ENCODE peak calls at places on chromosomes 3 and 15, in five cellular contexts. T is GM12878, J is K562, D is H1, F is HepG2. G is an unnamed sample. For H3K4me1, the result is how much of the 10 kb centered on the place peaks cover.

GRCh38 chr3:178479860-178480259 is 56.4 kb upstream of the KCNMB2 start:
- DNase-seq in T (no peak), J (no peak), D (no peak), F (no peak), G (no peak)

GRCh38 chr3:71064976-71065763 is 518.4 kb downstream of the FOXP1 start:
- DNase-seq in T (no peak), J (peak), D (peak), F (peak), G (no peak)

GRCh38 chr3:100311011-100311410 is 23.5 kb upstream of the NIT2 start:
- DNase-seq in T (no peak), J (no peak), D (no peak), F (no peak), G (no peak)

GRCh38 chr3:122635789-122636188 is 44.9 kb upstream of the PARP14 start:
- DNase-seq in T (no peak), J (no peak), D (no peak), F (no peak), G (peak)

GRCh38 chr15:43514241-43515057 is 3.0 kb upstream of the MAP1A start:
- DNase-seq in T (no peak), J (peak), D (peak), F (peak), G (no peak)

GRCh38 chr3:43411429-43411828 is 125.1 kb downstream of the SNRK start:
- DNase-seq in T (no peak), J (no peak), D (no peak), F (no peak), G (no peak)

GRCh38 chr3:191051037-191051436 is 148.0 kb upstream of the OSTN start:
- DNase-seq in T (no peak), J (no peak), D (no peak), F (peak), G (peak)

GRCh38 chr15:41215708-41216107 is 14.8 kb downstream of the EXD1 start:
- DNase-seq in T (no peak), J (no peak), D (no peak), F (no peak), G (no peak)

GRCh38 chr15:101406014-101406413 is 83.5 kb downstream of the PCSK6 start:
- DNase-seq in T (no peak), J (no peak), D (peak), F (no peak), G (no peak)

GRCh38 chr15:101483476-101483875 is 6.0 kb downstream of the PCSK6 start:
- DNase-seq in T (no peak), J (no peak), D (no peak), F (no peak), G (no peak)

GRCh38 chr15:66594344-66594743 is 28.5 kb upstream of the LCTL start:
- DNase-seq in T (no peak), J (no peak), D (no peak), F (no peak), G (no peak)

GRCh38 chr15:33154366-33155166 is 39.9 kb downstream of the FMN1 start:
- DNase-seq in T (no peak), J (no peak), D (no peak), F (no peak), G (no peak)

GRCh38 chr15:42193383-42193782 is 14.7 kb downstream of the VPS39 start:
- DNase-seq in T (no peak), J (no peak), D (no peak), F (no peak), G (no peak)

GRCh38 chr15:28079313-28079969 is 19.7 kb downstream of the OCA2 start:
- DNase-seq in T (no peak), J (no peak), D (no peak), F (no peak), G (no peak)

GRCh38 chr3:114235431-114235830 is 1.9 kb downstream of the ZNF80 start:
- DNase-seq in T (no peak), J (no peak), D (no peak), F (no peak), G (no peak)

GRCh38 chr3:164687211-164687610 is 391.1 kb downstream of the SI start:
- DNase-seq in T (no peak), J (no peak), D (no peak), F (no peak), G (no peak)

GRCh38 chr15:72998681-72999466 is 53.4 kb upstream of the NEO1 start:
- DNase-seq in T (no peak), J (no peak), D (no peak), F (no peak), G (no peak)

GRCh38 chr15:26073430-26074333 is 210.6 kb upstream of the ATP10A start:
- DNase-seq in T (no peak), J (no peak), D (no peak), F (no peak), G (no peak)

GRCh38 chr15:65072027-65072426 is 4.2 kb upstream of the RASL12 start:
- DNase-seq in T (no peak), J (no peak), D (no peak), F (no peak), G (no peak)

GRCh38 chr3:168973206-168973605 is 690.3 kb downstream of the MECOM start:
- DNase-seq in T (no peak), J (no peak), D (no peak), F (no peak), G (no peak)

GRCh38 chr3:183306798-183307671 is 54.0 kb downstream of the B3GNT5 start:
- DNase-seq in T (peak), J (peak), D (no peak), F (no peak), G (no peak)

GRCh38 chr3:36840453-36840921 is 76.1 kb upstream of the DCLK3 start:
- DNase-seq in T (no peak), J (no peak), D (no peak), F (no peak), G (no peak)

GRCh38 chr3:67819447-67819846 is 165.0 kb upstream of the SUCLG2 start:
- DNase-seq in T (no peak), J (no peak), D (no peak), F (no peak), G (no peak)

GRCh38 chr3:125401402-125401801 is 26.3 kb upstream of the ZNF148 start:
- DNase-seq in T (no peak), J (no peak), D (no peak), F (peak), G (no peak)

GRCh38 chr15:49415638-49416037 is 7.4 kb upstream of the FGF7 start:
- DNase-seq in T (no peak), J (no peak), D (no peak), F (no peak), G (no peak)

GRCh38 chr3:4271834-4272233 is 31.3 kb upstream of the SETMAR start:
- DNase-seq in T (no peak), J (peak), D (no peak), F (peak), G (peak)

GRCh38 chr15:32959077-32959476 is 235.4 kb downstream of the FMN1 start:
- DNase-seq in T (no peak), J (no peak), D (no peak), F (no peak), G (no peak)

GRCh38 chr3:194301730-194302129 is 49.4 kb downstream of the CPN2 start:
- DNase-seq in T (no peak), J (no peak), D (no peak), F (no peak), G (no peak)

GRCh38 chr3:156382458-156383346 is 172.2 kb downstream of the SSR3 start:
- DNase-seq in T (no peak), J (peak), D (peak), F (peak), G (peak)

GRCh38 chr3:107315136-107315535 is 62.1 kb upstream of the CCDC54 start:
- DNase-seq in T (no peak), J (no peak), D (no peak), F (no peak), G (no peak)

GRCh38 chr3:170531054-170531453 is 54.8 kb downstream of the SLC7A14 start:
- DNase-seq in T (no peak), J (no peak), D (no peak), F (no peak), G (no peak)

GRCh38 chr15:70892912-70893560 is 410 bp downstream of the LRRC49 start:
- DNase-seq in T (no peak), J (no peak), D (no peak), F (peak), G (no peak)

GRCh38 chr3:158106773-158107461 is 697 bp upstream of the SHOX2 start:
- DNase-seq in T (no peak), J (no peak), D (peak), F (no peak), G (no peak)

GRCh38 chr15:75891895-75892294 is 11.8 kb upstream of the FBXO22 start:
- DNase-seq in T (no peak), J (no peak), D (no peak), F (peak), G (no peak)

GRCh38 chr3:188584162-188584529 is 430.2 kb downstream of the LPP start:
- DNase-seq in T (no peak), J (no peak), D (no peak), F (no peak), G (no peak)

GRCh38 chr15:69000091-69000490 is 14.4 kb upstream of the NOX5 start:
- DNase-seq in T (no peak), J (no peak), D (no peak), F (no peak), G (no peak)

DNA sequence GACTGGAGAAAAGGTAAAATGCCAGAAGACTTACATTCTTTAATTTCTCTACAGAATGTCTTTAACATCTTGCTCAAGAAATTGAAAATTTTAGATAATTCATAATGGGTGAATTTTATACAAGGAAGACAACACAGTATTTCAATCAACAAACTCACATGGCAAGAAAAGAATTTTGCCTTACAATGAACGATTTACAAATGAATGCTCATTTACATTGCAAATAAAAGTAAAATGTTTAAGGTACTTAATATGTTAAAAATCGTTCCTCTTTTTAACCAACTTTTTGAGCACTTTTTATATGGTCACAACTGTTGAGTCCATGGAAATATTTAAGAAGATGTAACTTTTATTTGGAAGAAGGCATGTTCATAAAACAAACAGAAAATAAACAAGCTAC is 174.8 kb upstream of the UBE2E2 start:
- DNase-seq in T (no peak), J (no peak), D (no peak), F (no peak), G (no peak)
- H3K4me3 ChIP-seq in T (no peak), J (no peak), D (no peak), F (no peak), G (no peak)

GRCh38 chr3:55091381-55092225 is 163.7 kb upstream of the LRTM1 start:
- DNase-seq in T (no peak), J (no peak), D (no peak), F (no peak), G (no peak)

GRCh38 chr3:55090746-55091145 is 162.9 kb upstream of the LRTM1 start:
- DNase-seq in T (no peak), J (no peak), D (no peak), F (no peak), G (no peak)

GRCh38 chr3:55097441-55097840 is 169.6 kb upstream of the LRTM1 start:
- DNase-seq in T (no peak), J (no peak), D (no peak), F (no peak), G (no peak)

GRCh38 chr3:55090310-55090709 is 162.5 kb upstream of the LRTM1 start:
- DNase-seq in T (no peak), J (no peak), D (no peak), F (no peak), G (no peak)

GRCh38 chr3:55094691-55095090 is 166.8 kb upstream of the LRTM1 start:
- DNase-seq in T (no peak), J (no peak), D (no peak), F (no peak), G (no peak)
- TF ChIP-seq SRF in T (no peak), J (no peak), D (no peak), F (no peak), G (no peak)

GRCh38 chr3:52248816-52249547 is 3.4 kb downstream of the PPM1M start:
- DNase-seq in T (no peak), J (no peak), D (no peak), F (no peak), G (no peak)
- H3K4me1 ChIP-seq in T (under half), J (under half), D (under half), F (under half), G (under half)

GRCh38 chr3:127546970-127547733 is 43.4 kb downstream of the TPRA1 start:
- DNase-seq in T (no peak), J (no peak), D (peak), F (no peak), G (no peak)
- H3K4me3 ChIP-seq in T (no peak), J (no peak), D (peak), F (peak), G (no peak)

GRCh38 chr3:142447308-142447851 is 457 bp downstream of the XRN1 start:
- DNase-seq in T (no peak), J (no peak), D (no peak), F (peak), G (peak)
- TF ChIP-seq SRF in T (no peak), J (no peak), D (no peak), F (no peak), G (no peak)

GRCh38 chr15:85623648-85624047 is 171.1 kb downstream of the KLHL25 start:
- DNase-seq in T (no peak), J (no peak), D (no peak), F (no peak), G (no peak)
- H3K4me1 ChIP-seq in T (under half), J (under half), D (under half), F (under half), G (under half)

DNA sequence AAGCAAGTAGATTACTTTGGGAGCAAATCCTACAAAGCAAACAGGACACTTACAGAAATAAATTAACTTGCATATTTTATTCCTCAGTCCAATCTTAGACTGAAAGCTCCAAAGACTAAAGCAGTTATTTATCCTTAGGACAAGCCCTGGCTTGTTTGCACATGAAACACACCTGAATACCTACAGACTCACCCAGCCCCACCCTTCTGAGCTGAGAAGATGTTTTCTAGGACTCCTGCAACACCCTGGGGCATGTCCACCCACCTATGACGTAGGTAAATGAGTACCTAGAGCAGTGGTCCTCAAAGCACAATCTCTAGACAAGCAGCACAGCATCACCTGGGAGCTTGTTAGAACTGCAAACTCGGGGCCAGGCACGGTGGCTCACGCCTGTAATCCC is 80.8 kb downstream of the ANXA2 start:
- DNase-seq in T (no peak), J (no peak), D (no peak), F (no peak), G (no peak)
- H3K4me3 ChIP-seq in T (no peak), J (no peak), D (no peak), F (no peak), G (no peak)

DNA sequence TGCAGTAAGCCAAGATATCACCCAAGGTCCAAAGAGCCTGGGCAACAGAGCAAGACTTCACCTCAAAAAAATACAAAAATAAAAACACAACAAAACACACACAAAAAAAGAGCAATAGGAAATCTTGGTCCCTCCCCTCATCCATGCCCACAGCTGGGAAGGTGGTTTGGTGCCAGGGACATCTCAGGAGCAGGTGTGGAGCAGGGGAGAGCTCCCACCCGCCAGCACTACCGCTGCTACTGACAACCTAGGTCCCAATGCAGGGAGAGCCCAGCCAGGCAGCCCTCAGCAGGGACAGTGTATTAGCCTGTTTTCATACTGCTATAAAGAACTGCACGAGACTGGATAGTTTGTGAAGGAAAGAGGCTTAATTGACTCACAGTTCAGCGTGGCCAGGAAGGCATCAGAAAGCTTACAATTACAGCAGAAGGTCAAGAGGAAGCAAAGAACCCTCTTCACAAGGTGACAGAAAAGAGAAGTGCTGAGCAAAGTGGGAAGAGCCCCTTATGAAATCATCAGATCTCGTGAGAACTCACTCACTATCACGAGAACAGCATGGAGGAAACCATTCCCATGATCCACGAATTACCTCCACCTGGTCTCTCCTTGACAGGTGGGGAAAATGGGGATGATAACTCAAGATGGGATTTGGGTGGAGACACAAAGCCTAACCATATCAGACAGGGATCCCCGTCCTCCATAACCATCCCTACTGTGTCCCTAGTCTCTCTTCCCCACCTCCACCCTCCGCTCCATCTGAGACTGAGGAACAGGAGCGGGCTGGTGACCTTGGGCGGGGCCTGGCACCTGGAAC is 218.6 kb downstream of the TBC1D2B start:
- DNase-seq in T (no peak), J (peak), D (no peak), F (no peak), G (no peak)
- TF ChIP-seq SRF in T (no peak), J (no peak), D (no peak), F (no peak), G (no peak)

DNA sequence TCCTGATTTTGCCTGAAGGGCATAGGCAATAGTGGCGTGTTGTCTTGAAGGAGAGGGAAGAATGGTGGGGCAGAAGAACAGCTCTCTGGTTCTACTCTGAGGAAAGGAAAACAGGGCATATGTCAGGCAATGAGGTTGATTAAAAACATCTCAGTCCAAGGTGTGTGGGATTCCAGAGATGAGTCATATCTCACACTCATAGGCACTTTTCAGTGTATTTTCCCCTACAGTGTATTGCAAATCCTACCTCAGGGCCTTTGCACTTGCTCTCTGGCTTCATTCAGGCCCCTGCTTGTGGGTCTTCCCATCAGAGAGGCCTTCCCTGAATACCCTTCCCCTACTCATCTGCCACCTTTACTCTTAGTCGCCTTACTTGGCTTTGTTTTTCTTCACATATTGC is 107.8 kb downstream of the SLCO3A1 start:
- DNase-seq in T (no peak), J (no peak), D (no peak), F (no peak), G (no peak)
- H3K4me1 ChIP-seq in T (under half), J (under half), D (under half), F (under half), G (under half)